ENCODE peak calls at places on chromosome 12, in nine cellular contexts. Z is cardiac muscle cell; R is NCI-H1092 treated with DMSO at 0.1 percent for 48 hours; E is activated CD8-positive, alpha-beta memory T cell treated with anti-CD3 and anti-CD28 coated beads, Interleukin-2, amount 10 ng/mL, durations not matched to agents 7 days and 5 days; T is SW480; B is uterus; F is GM03348; H is fibroblast of the aortic adventitia; V is frontal cortex. S is an unnamed sample.

GRCh38 chr12:32240210-32240609 is 133.6 kb downstream of the BICD1 start:
- DNase-seq in V (no peak), R (no peak), Z (no peak), H (no peak), E (no peak), B (no peak), F (no peak), T (no peak), S (no peak)

GRCh38 chr12:11868027-11868426 is 202.7 kb upstream of the BCL2L14 start:
- DNase-seq in E (no peak), R (no peak), Z (no peak), F (no peak), H (no peak), B (no peak), V (no peak), T (no peak), S (no peak)

GRCh38 chr12:51428256-51428655 is 3.6 kb downstream of the SLC4A8 start:
- DNase-seq in Z (no peak), E (no peak), R (no peak), F (no peak), H (no peak), B (no peak), T (no peak), V (no peak), S (no peak)

GRCh38 chr12:6954754-6955461 is 3.8 kb downstream of the PTPN6 start:
- DNase-seq in V (no peak), E (no peak), Z (no peak), B (no peak), H (no peak), R (no peak), F (no peak), T (no peak), S (no peak)

GRCh38 chr12:13342971-13343370 is 146.4 kb downstream of the EMP1 start:
- DNase-seq in B (no peak), H (peak), Z (no peak), T (no peak), V (no peak), F (no peak), R (no peak), E (peak), S (no peak)

GRCh38 chr12:89333564-89334252 is 18.6 kb downstream of the DUSP6 start:
- DNase-seq in R (no peak), T (no peak), V (no peak), E (peak), B (no peak), Z (no peak), H (no peak), F (no peak), S (no peak)

GRCh38 chr12:29067430-29067829 is 81.6 kb upstream of the FAR2 start:
- DNase-seq in Z (no peak), B (no peak), H (no peak), F (no peak), E (no peak), R (no peak), T (no peak), V (no peak), S (no peak)

GRCh38 chr12:113149361-113150150 is at the start of gene CFAP73:
- DNase-seq in Z (peak), R (peak), V (no peak), T (peak), B (no peak), F (peak), E (no peak), H (peak), S (peak)

GRCh38 chr12:55659486-55660385 is 23.0 kb downstream of the OR10P1 start:
- DNase-seq in B (no peak), Z (peak), H (peak), R (no peak), T (peak), F (no peak), V (no peak), E (no peak), S (peak)